ENCODE peak calls at places on chromosome 14, in five cellular contexts. T, Y, C, F and B are unnamed samples.

GRCh38 chr14:103066399-103066798 is 9.1 kb upstream of the CDC42BPB start:
- DNase-seq in T (no peak), Y (no peak), C (no peak), F (peak; percentile 78), B (no peak)

GRCh38 chr14:104935955-104936354 is 11.3 kb downstream of the PLD4 start:
- DNase-seq in T (no peak), Y (peak; percentile 7), C (no peak), F (no peak), B (no peak)

GRCh38 chr14:97517566-97518234 is 720.5 kb downstream of the VRK1 start:
- DNase-seq in T (no peak), Y (no peak), C (no peak), F (no peak), B (no peak)

GRCh38 chr14:30142216-30142615 is 214.6 kb upstream of the PRKD1 start:
- DNase-seq in T (no peak), Y (no peak), C (no peak), F (no peak), B (no peak)

GRCh38 chr14:75141967-75142366 is 15.1 kb upstream of the NEK9 start:
- DNase-seq in T (no peak), Y (no peak), C (peak; percentile 28), F (no peak), B (no peak)

GRCh38 chr14:101878222-101879211 is 85.9 kb upstream of the DYNC1H1 start:
- DNase-seq in T (no peak), Y (no peak), C (no peak), F (no peak), B (no peak)

GRCh38 chr14:24280797-24281460 is 9.5 kb upstream of the RABGGTA start:
- DNase-seq in T (no peak), Y (no peak), C (no peak), F (no peak), B (no peak)

GRCh38 chr14:103880334-103880985 is 33.1 kb upstream of the PPP1R13B start:
- DNase-seq in T (peak; percentile 42), Y (no peak), C (peak; percentile 60), F (peak; percentile 70), B (peak; percentile 79)

GRCh38 chr14:35212471-35213142 is 79.6 kb upstream of the PSMA6 start:
- DNase-seq in T (no peak), Y (no peak), C (no peak), F (no peak), B (no peak)

GRCh38 chr14:35213143-35213788 is 78.9 kb upstream of the PSMA6 start:
- DNase-seq in T (no peak), Y (no peak), C (no peak), F (no peak), B (no peak)

GRCh38 chr14:35218963-35219362 is 73.2 kb upstream of the PSMA6 start:
- DNase-seq in T (no peak), Y (no peak), C (no peak), F (no peak), B (no peak)

GRCh38 chr14:35213869-35214387 is 78.3 kb upstream of the PSMA6 start:
- DNase-seq in T (no peak), Y (no peak), C (no peak), F (no peak), B (no peak)

GRCh38 chr14:35215110-35215872 is 76.9 kb upstream of the PSMA6 start:
- DNase-seq in T (no peak), Y (no peak), C (peak; percentile 51), F (peak; percentile 6), B (no peak)
- TF ChIP-seq CTCF in T (no peak), Y (no peak), C (peak; percentile 73), F (peak; percentile 33), B (peak; percentile 54)

GRCh38 chr14:59900536-59900935 is 19.4 kb upstream of the LRRC9 start:
- DNase-seq in T (no peak), Y (no peak), C (no peak), F (no peak), B (no peak)

GRCh38 chr14:59895721-59896120 is 24.2 kb upstream of the LRRC9 start:
- DNase-seq in T (no peak), Y (no peak), C (no peak), F (no peak), B (no peak)

GRCh38 chr14:59897757-59898383 is 22.1 kb upstream of the LRRC9 start:
- DNase-seq in T (no peak), Y (peak; percentile 39), C (peak; percentile 65), F (no peak), B (no peak)
- TF ChIP-seq CTCF in T (no peak), Y (no peak), C (peak; percentile 64), F (no peak), B (peak; percentile 64)

GRCh38 chr14:76842414-76842813 is 16.2 kb downstream of the LRRC74A start:
- DNase-seq in T (no peak), Y (no peak), C (no peak), F (no peak), B (no peak)

GRCh38 chr14:76848879-76849278 is 22.7 kb downstream of the LRRC74A start:
- DNase-seq in T (no peak), Y (no peak), C (no peak), F (no peak), B (no peak)

GRCh38 chr14:76846331-76847047 is 20.3 kb downstream of the LRRC74A start:
- DNase-seq in T (no peak), Y (no peak), C (no peak), F (no peak), B (no peak)

DNA sequence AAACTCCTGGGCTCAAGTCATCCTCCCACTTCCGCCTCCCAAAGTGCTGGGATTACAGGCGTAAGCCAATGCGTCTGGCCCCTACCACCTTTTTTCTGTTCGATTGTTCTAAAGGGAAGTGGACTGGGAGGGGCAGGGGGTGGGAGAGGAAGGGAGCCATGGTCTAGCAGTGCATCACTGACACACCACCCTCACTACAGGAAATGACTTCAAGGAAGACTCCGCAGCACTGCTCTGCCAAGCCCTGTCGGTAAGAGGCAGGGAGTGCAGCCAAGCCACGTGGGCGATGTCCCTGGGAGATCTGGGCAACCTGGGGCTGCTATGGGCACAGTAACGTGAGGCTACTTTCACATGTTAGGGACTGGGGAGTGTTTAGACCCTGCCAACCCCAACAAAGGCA is 18.0 kb downstream of the LRRC74A start:
- DNase-seq in T (peak; percentile 26), Y (no peak), C (no peak), F (peak; percentile 88), B (peak; percentile 18)
- TF ChIP-seq CTCF in T (peak; percentile 38), Y (no peak), C (no peak), F (peak; percentile 7), B (no peak)

GRCh38 chr14:63995285-63995684 is 142.5 kb downstream of the SYNE2 start:
- DNase-seq in T (no peak), Y (no peak), C (no peak), F (no peak), B (no peak)

GRCh38 chr14:63996016-63996415 is 143.2 kb downstream of the SYNE2 start:
- DNase-seq in T (no peak), Y (no peak), C (no peak), F (no peak), B (no peak)

GRCh38 chr14:63991833-63992232 is 139.0 kb downstream of the SYNE2 start:
- DNase-seq in T (no peak), Y (no peak), C (no peak), F (no peak), B (no peak)

GRCh38 chr14:63992858-63993257 is 140.1 kb downstream of the SYNE2 start:
- DNase-seq in T (no peak), Y (no peak), C (no peak), F (no peak), B (no peak)

GRCh38 chr14:63993992-63994391 is 141.2 kb downstream of the SYNE2 start:
- DNase-seq in T (no peak), Y (no peak), C (no peak), F (no peak), B (no peak)
- TF ChIP-seq CTCF in T (no peak), Y (no peak), C (peak; percentile 24), F (no peak), B (no peak)